ENCODE peak calls at places on chromosomes 16 and 17, in ten cellular contexts. Y, U, O, V, J, Z, G, T, C and Q are unnamed samples.

GRCh38 chr17:19538095-19539039 is 4.7 kb downstream of the SLC47A1 start:
- DNase-seq in Y (no peak), U (peak; percentile 76), O (no peak), V (no peak), J (no peak), Z (no peak), G (peak; percentile 58), T (peak; percentile 55), C (no peak), Q (no peak)

GRCh38 chr17:76027159-76027839 is at the start of gene EVPL:
- DNase-seq in Y (no peak), U (peak; percentile 51), O (no peak), V (no peak), J (no peak), Z (no peak), G (no peak), T (peak; percentile 43), C (no peak), Q (no peak)

GRCh38 chr17:42891539-42892152 is 9.0 kb upstream of the G6PC1 start:
- DNase-seq in Y (no peak), U (no peak), O (no peak), V (no peak), J (no peak), Z (peak; percentile 32), G (peak; percentile 80), T (no peak), C (peak; percentile 1), Q (peak; percentile 9)

GRCh38 chr17:77110006-77110374 is 30.8 kb upstream of the SEC14L1 start:
- DNase-seq in Y (no peak), U (peak; percentile 46), O (peak; percentile 61), V (peak; percentile 52), J (no peak), Z (no peak), G (no peak), T (no peak), C (no peak), Q (no peak)

GRCh38 chr16:72787519-72788268 is 260.2 kb downstream of the ZFHX3 start:
- DNase-seq in Y (peak; percentile 93), U (peak; percentile 96), O (peak; percentile 62), V (peak; percentile 53), J (peak; percentile 67), Z (peak; percentile 89), G (peak; percentile 67), T (no peak), C (peak; percentile 56), Q (peak; percentile 90)

GRCh38 chr17:29726721-29727252 is 104.1 kb upstream of the CORO6 start:
- DNase-seq in Y (no peak), U (peak; percentile 87), O (no peak), V (peak; percentile 19), J (peak; percentile 41), Z (no peak), G (no peak), T (no peak), C (no peak), Q (no peak)

GRCh38 chr17:66675991-66676371 is 158.9 kb upstream of the CACNG5 start:
- DNase-seq in Y (peak; percentile 97), U (no peak), O (no peak), V (no peak), J (no peak), Z (peak; percentile 58), G (no peak), T (no peak), C (no peak), Q (no peak)

GRCh38 chr17:75845058-75845711 is 981 bp upstream of the UNC13D start:
- DNase-seq in Y (no peak), U (peak; percentile 98), O (no peak), V (peak; percentile 52), J (peak; percentile 94), Z (peak; percentile 52), G (peak; percentile 90), T (peak; percentile 94), C (no peak), Q (peak; percentile 82)

GRCh38 chr16:50196736-50197135 is 43.6 kb downstream of the TENT4B start:
- DNase-seq in Y (no peak), U (no peak), O (no peak), V (no peak), J (no peak), Z (peak; percentile 55), G (no peak), T (no peak), C (no peak), Q (no peak)

GRCh38 chr16:75131081-75131480 is 14.5 kb upstream of the LDHD start:
- DNase-seq in Y (no peak), U (no peak), O (no peak), V (no peak), J (no peak), Z (no peak), G (no peak), T (no peak), C (no peak), Q (no peak)

GRCh38 chr17:44916059-44916780 is 920 bp upstream of the GFAP start:
- DNase-seq in Y (no peak), U (no peak), O (no peak), V (peak; percentile 38), J (no peak), Z (no peak), G (no peak), T (no peak), C (no peak), Q (no peak)

GRCh38 chr17:74566132-74566753 is 1.1 kb downstream of the CD300H start:
- DNase-seq in Y (no peak), U (peak; percentile 58), O (no peak), V (peak; percentile 14), J (peak; percentile 65), Z (peak; percentile 3), G (no peak), T (no peak), C (no peak), Q (no peak)

GRCh38 chr17:75828051-75828400 is 16.2 kb downstream of the UNC13D start:
- DNase-seq in Y (no peak), U (no peak), O (no peak), V (no peak), J (no peak), Z (no peak), G (no peak), T (no peak), C (no peak), Q (no peak)

GRCh38 chr16:86022381-86022960 is 123.5 kb downstream of the IRF8 start:
- DNase-seq in Y (no peak), U (no peak), O (no peak), V (no peak), J (no peak), Z (no peak), G (no peak), T (no peak), C (no peak), Q (no peak)

GRCh38 chr16:86018487-86018886 is 119.5 kb downstream of the IRF8 start:
- DNase-seq in Y (no peak), U (peak; percentile 97), O (no peak), V (peak; percentile 25), J (no peak), Z (peak; percentile 46), G (peak; percentile 69), T (no peak), C (no peak), Q (peak; percentile 17)

GRCh38 chr16:86020971-86021370 is 122.0 kb downstream of the IRF8 start:
- DNase-seq in Y (no peak), U (no peak), O (no peak), V (no peak), J (no peak), Z (no peak), G (no peak), T (no peak), C (no peak), Q (no peak)

GRCh38 chr16:86016201-86016965 is 117.4 kb downstream of the IRF8 start:
- DNase-seq in Y (no peak), U (peak; percentile 83), O (peak; percentile 34), V (peak; percentile 73), J (peak; percentile 46), Z (peak; percentile 73), G (no peak), T (peak; percentile 29), C (no peak), Q (no peak)

GRCh38 chr16:86019446-86020047 is 120.6 kb downstream of the IRF8 start:
- DNase-seq in Y (no peak), U (peak; percentile 46), O (no peak), V (no peak), J (no peak), Z (no peak), G (no peak), T (no peak), C (no peak), Q (no peak)
- TF ChIP-seq CTCF in Y (no peak), U (peak; percentile 49), O (peak; percentile 19), V (peak; percentile 28), J (peak; percentile 73), Z (peak; percentile 20), G (peak; percentile 14), T (no peak), C (peak; percentile 45), Q (no peak)

GRCh38 chr16:23146877-23147601 is 2.2 kb downstream of the USP31 start:
- DNase-seq in Y (no peak), U (no peak), O (no peak), V (no peak), J (no peak), Z (no peak), G (no peak), T (no peak), C (no peak), Q (no peak)
- H3K4me3 ChIP-seq in Y (peak overlapping the region; percentile 69), U (no peak overlapping the region), O (no peak overlapping the region), V (peak overlapping the region; percentile 22), J (no peak overlapping the region), Z (no peak overlapping the region), G (peak overlapping the region; percentile 66), T (no peak overlapping the region), C (no peak overlapping the region), Q (no peak overlapping the region)

GRCh38 chr17:28404812-28405570 is 1.0 kb downstream of the SLC46A1 start:
- DNase-seq in Y (no peak), U (no peak), O (no peak), V (no peak), J (no peak), Z (no peak), G (no peak), T (peak; percentile 63), C (no peak), Q (no peak)

GRCh38 chr17:28404461-28404811 is 1.6 kb downstream of the SLC46A1 start:
- DNase-seq in Y (no peak), U (no peak), O (no peak), V (no peak), J (no peak), Z (no peak), G (no peak), T (no peak), C (no peak), Q (peak; percentile 52)

GRCh38 chr17:28407130-28407973 is 1.3 kb upstream of the SLC46A1 start:
- DNase-seq in Y (no peak), U (no peak), O (no peak), V (no peak), J (no peak), Z (no peak), G (no peak), T (no peak), C (no peak), Q (no peak)

GRCh38 chr17:28406478-28406824 is 439 bp upstream of the SLC46A1 start:
- DNase-seq in Y (no peak), U (no peak), O (no peak), V (no peak), J (no peak), Z (no peak), G (no peak), T (no peak), C (no peak), Q (no peak)

GRCh38 chr17:28405632-28406477 is at the start of gene SLC46A1:
- DNase-seq in Y (no peak), U (no peak), O (no peak), V (peak; percentile 34), J (peak; percentile 51), Z (no peak), G (peak; percentile 76), T (peak; percentile 61), C (no peak), Q (no peak)
- TF ChIP-seq CTCF in Y (no peak), U (no peak), O (no peak), V (no peak), J (no peak), Z (no peak), G (no peak), T (no peak), C (no peak), Q (no peak)

GRCh38 chr16:76303637-76304314 is 26.6 kb downstream of the CNTNAP4 start:
- DNase-seq in Y (no peak), U (no peak), O (no peak), V (no peak), J (no peak), Z (no peak), G (no peak), T (no peak), C (no peak), Q (no peak)
- H3K4me3 ChIP-seq in Y (no peak overlapping the region), U (no peak overlapping the region), O (no peak overlapping the region), V (no peak overlapping the region), J (no peak overlapping the region), Z (no peak overlapping the region), G (no peak overlapping the region), T (no peak overlapping the region), C (no peak overlapping the region), Q (no peak overlapping the region)